ENCODE peak calls at places on chromosomes 7 and 10, in six cellular contexts. O is Panc1, Q is endothelial cell, A is GM10248, H is NCI-H2029, W is HFF-Myc. T is an unnamed sample.

GRCh38 chr7:111089822-111090426 is 1.0 kb upstream of the LRRN3 start:
- DNase-seq in O (no peak), Q (no peak), A (peak), H (no peak), W (no peak), T (no peak)

GRCh38 chr7:124896001-124896400 is 33.6 kb downstream of the POT1 start:
- DNase-seq in O (no peak), Q (no peak), A (no peak), H (no peak), W (no peak), T (no peak)

GRCh38 chr7:143008007-143008901 is 18.7 kb downstream of the OR9A2 start:
- DNase-seq in O (peak), Q (peak), A (peak), H (peak), W (no peak), T (peak)

GRCh38 chr7:98863601-98864000 is 6.2 kb downstream of the TMEM130 start:
- DNase-seq in O (no peak), Q (no peak), A (no peak), H (no peak), W (no peak), T (no peak)

GRCh38 chr10:69336952-69337311 is 58.6 kb downstream of the HK1 start:
- DNase-seq in O (no peak), Q (no peak), A (no peak), H (no peak), W (no peak), T (no peak)

GRCh38 chr10:82882722-82883121 is 1007.7 kb downstream of the NRG3 start:
- DNase-seq in O (no peak), Q (no peak), A (no peak), H (no peak), W (no peak), T (no peak)

GRCh38 chr7:36506130-36506794 is 116.6 kb downstream of the ANLN start:
- DNase-seq in O (no peak), Q (no peak), A (no peak), H (no peak), W (no peak), T (no peak)

GRCh38 chr10:120641695-120642094 is 184.7 kb downstream of the PLPP4 start:
- DNase-seq in O (no peak), Q (no peak), A (no peak), H (no peak), W (no peak), T (no peak)

GRCh38 chr10:62903828-62904227 is 87.7 kb upstream of the EGR2 start:
- DNase-seq in O (no peak), Q (no peak), A (no peak), H (no peak), W (no peak), T (no peak)

GRCh38 chr7:28957822-28958234 is 302 bp downstream of the TRIL start:
- DNase-seq in O (no peak), Q (peak), A (peak), H (no peak), W (no peak), T (no peak)

GRCh38 chr7:148963583-148964509 is 64.5 kb downstream of the PDIA4 start:
- DNase-seq in O (no peak), Q (peak), A (no peak), H (no peak), W (no peak), T (no peak)

GRCh38 chr10:124733566-124734245 is 10.5 kb downstream of the FAM53B start:
- DNase-seq in O (no peak), Q (no peak), A (no peak), H (no peak), W (no peak), T (no peak)

GRCh38 chr10:33087142-33087541 is 129.1 kb upstream of the ITGB1 start:
- DNase-seq in O (no peak), Q (no peak), A (no peak), H (no peak), W (no peak), T (no peak)